ENCODE peak calls at places on chromosomes 7 and 10, in four cellular contexts. One of them, this sample, is unnamed. For H3K36me3 and H3K4me1, the result is how much of the 10 kb centered on the place peaks cover.

GRCh38 chr7:157440346-157441022 is 103.7 kb downstream of the DNAJB6 start:
- DNase-seq in neural progenitor cell: no peak
- DNase-seq in keratinocyte: no peak
- DNase-seq in OCI-LY7: peak
- DNase-seq in this sample: no peak

GRCh38 chr7:128793184-128793552 is 1.4 kb downstream of the CCDC136 start:
- DNase-seq in OCI-LY7: no peak
- DNase-seq in keratinocyte: no peak
- DNase-seq in neural progenitor cell: no peak
- DNase-seq in this sample: no peak

GRCh38 chr10:119316729-119317097 is 109.3 kb downstream of the GRK5 start:
- DNase-seq in OCI-LY7: no peak
- DNase-seq in neural progenitor cell: no peak
- DNase-seq in keratinocyte: no peak
- DNase-seq in this sample: peak

GRCh38 chr10:101897633-101898032 is 54.0 kb upstream of the KCNIP2 start:
- DNase-seq in neural progenitor cell: no peak
- DNase-seq in keratinocyte: no peak
- DNase-seq in OCI-LY7: no peak
- DNase-seq in this sample: peak

GRCh38 chr10:96656839-96657238 is 63.5 kb downstream of the PIK3AP1 start:
- DNase-seq in OCI-LY7: no peak
- DNase-seq in neural progenitor cell: no peak
- DNase-seq in keratinocyte: no peak
- DNase-seq in this sample: no peak

GRCh38 chr10:133225707-133226191 is 4.3 kb upstream of the UTF1 start:
- DNase-seq in keratinocyte: no peak
- DNase-seq in OCI-LY7: no peak
- DNase-seq in neural progenitor cell: no peak
- DNase-seq in this sample: no peak

GRCh38 chr7:10662982-10663884 is 310.4 kb upstream of the PHF14 start:
- DNase-seq in OCI-LY7: no peak
- DNase-seq in keratinocyte: no peak
- DNase-seq in neural progenitor cell: no peak
- DNase-seq in this sample: no peak

GRCh38 chr7:65927489-65928448 is 54.2 kb downstream of the GUSB start:
- DNase-seq in OCI-LY7: no peak
- DNase-seq in neural progenitor cell: no peak
- DNase-seq in keratinocyte: no peak
- DNase-seq in this sample: no peak

GRCh38 chr7:120274899-120275298 is 1.9 kb downstream of the KCND2 start:
- DNase-seq in OCI-LY7: no peak
- DNase-seq in neural progenitor cell: no peak
- DNase-seq in keratinocyte: no peak
- DNase-seq in this sample: no peak

GRCh38 chr7:107253599-107253998 is 84.8 kb downstream of the HBP1 start:
- DNase-seq in keratinocyte: no peak
- DNase-seq in OCI-LY7: no peak
- DNase-seq in neural progenitor cell: no peak
- DNase-seq in this sample: no peak

GRCh38 chr10:69814251-69814650 is 12.5 kb downstream of the COL13A1 start:
- DNase-seq in OCI-LY7: no peak
- DNase-seq in neural progenitor cell: no peak
- DNase-seq in keratinocyte: no peak
- DNase-seq in this sample: no peak

GRCh38 chr7:41024126-41024525 is 678.8 kb downstream of the INHBA start:
- DNase-seq in keratinocyte: no peak
- DNase-seq in neural progenitor cell: no peak
- DNase-seq in OCI-LY7: no peak
- DNase-seq in this sample: peak

GRCh38 chr10:60372436-60372835 is 17.2 kb downstream of the ANK3 start:
- DNase-seq in OCI-LY7: no peak
- DNase-seq in keratinocyte: no peak
- DNase-seq in neural progenitor cell: no peak
- DNase-seq in this sample: no peak

GRCh38 chr10:61503051-61503450 is 49.9 kb upstream of the TMEM26 start:
- DNase-seq in neural progenitor cell: no peak
- DNase-seq in keratinocyte: no peak
- DNase-seq in OCI-LY7: no peak
- DNase-seq in this sample: peak

GRCh38 chr10:122419016-122419415 is 35.4 kb upstream of the ARMS2 start:
- DNase-seq in keratinocyte: no peak
- DNase-seq in OCI-LY7: no peak
- DNase-seq in neural progenitor cell: no peak
- DNase-seq in this sample: no peak

GRCh38 chr10:122421747-122422146 is 32.7 kb upstream of the ARMS2 start:
- DNase-seq in OCI-LY7: no peak
- DNase-seq in keratinocyte: no peak
- DNase-seq in neural progenitor cell: no peak
- DNase-seq in this sample: no peak

GRCh38 chr10:122421054-122421625 is 33.3 kb upstream of the ARMS2 start:
- DNase-seq in keratinocyte: peak
- DNase-seq in neural progenitor cell: no peak
- DNase-seq in OCI-LY7: no peak
- DNase-seq in this sample: no peak

GRCh38 chr10:122420624-122421007 is 33.8 kb upstream of the ARMS2 start:
- DNase-seq in OCI-LY7: no peak
- DNase-seq in neural progenitor cell: no peak
- DNase-seq in keratinocyte: no peak
- DNase-seq in this sample: no peak

DNA sequence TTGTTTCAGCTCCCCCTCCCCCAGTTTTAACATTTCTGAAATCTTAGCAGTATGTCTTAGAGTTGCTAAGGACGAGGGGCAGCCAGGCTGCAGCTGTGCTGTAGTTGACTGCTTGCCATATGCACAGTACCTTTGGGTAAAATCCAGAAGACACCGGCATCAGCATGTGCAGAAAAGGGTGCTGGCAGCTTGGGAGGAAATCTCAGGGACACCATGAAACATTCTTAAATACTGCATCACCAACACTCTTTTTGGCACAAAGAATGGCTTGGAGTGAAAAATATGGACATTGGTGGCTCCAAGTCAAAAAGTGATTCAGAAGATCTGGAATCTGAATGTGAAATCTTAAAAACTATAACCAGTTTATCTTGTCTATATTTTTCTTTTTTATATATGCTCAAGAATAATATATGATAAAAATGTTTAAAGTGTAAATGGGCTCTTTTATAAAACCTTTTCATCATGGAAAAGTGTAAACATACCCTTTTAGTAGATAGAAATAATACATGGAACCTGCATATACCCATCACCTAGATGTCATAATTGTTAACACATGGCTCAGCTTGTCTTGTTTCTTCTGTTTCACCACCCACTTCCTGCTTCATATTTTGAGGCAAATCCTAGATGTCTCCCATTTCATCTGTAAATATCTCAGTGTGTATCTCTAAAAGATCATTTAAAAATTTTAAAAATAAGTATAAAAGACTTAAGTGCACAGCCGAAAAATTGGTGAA is 34.4 kb upstream of the ARMS2 start:
- DNase-seq in neural progenitor cell: no peak
- DNase-seq in keratinocyte: peak
- DNase-seq in OCI-LY7: no peak
- DNase-seq in this sample: peak
- H3K4me2 ChIP-seq in neural progenitor cell: no peak
- H3K4me2 ChIP-seq in keratinocyte: peak
- H3K4me2 ChIP-seq in OCI-LY7: no peak
- H3K4me2 ChIP-seq in this sample: no peak

GRCh38 chr10:80503584-80504157 is 34.0 kb upstream of the SH2D4B start:
- DNase-seq in keratinocyte: no peak
- DNase-seq in neural progenitor cell: peak
- DNase-seq in OCI-LY7: no peak
- DNase-seq in this sample: no peak

GRCh38 chr10:80504158-80504811 is 33.4 kb upstream of the SH2D4B start:
- DNase-seq in OCI-LY7: no peak
- DNase-seq in neural progenitor cell: no peak
- DNase-seq in keratinocyte: no peak
- DNase-seq in this sample: no peak

GRCh38 chr10:80506189-80506575 is 31.5 kb upstream of the SH2D4B start:
- DNase-seq in keratinocyte: no peak
- DNase-seq in neural progenitor cell: no peak
- DNase-seq in OCI-LY7: no peak
- DNase-seq in this sample: peak

GRCh38 chr10:80506836-80507483 is 30.7 kb upstream of the SH2D4B start:
- DNase-seq in OCI-LY7: no peak
- DNase-seq in neural progenitor cell: no peak
- DNase-seq in keratinocyte: no peak
- DNase-seq in this sample: no peak

DNA sequence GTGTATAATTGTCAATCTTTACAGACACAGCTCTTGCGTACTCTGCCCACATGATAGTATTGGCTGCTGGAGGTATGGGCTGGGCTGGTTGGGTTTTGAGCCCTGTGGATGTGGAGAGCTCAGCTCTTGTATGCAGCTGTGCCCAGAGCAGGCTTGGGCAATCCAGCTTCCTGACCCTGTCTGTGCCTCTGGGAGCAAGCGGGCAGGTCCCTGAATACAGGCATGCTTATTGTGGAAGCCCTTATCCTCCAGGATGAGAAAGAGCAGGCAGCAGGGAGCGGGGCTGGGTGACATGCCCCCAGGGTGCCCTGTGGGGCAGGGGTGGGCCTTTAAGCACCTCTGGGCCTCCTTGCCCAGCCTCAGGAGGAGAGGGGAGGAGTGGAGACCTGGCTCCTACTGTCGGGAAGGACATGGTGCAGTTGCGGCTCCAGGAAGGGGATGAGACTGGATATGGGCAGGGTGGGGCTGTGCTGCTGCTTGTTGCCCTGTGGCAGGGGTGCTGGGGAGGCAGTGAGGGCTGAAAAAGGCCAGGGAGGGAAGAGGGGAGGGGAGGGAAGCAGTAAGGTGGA is 32.7 kb upstream of the SH2D4B start:
- DNase-seq in neural progenitor cell: no peak
- DNase-seq in OCI-LY7: no peak
- DNase-seq in keratinocyte: no peak
- DNase-seq in this sample: no peak
- H3K36me3 ChIP-seq in neural progenitor cell: under half
- H3K36me3 ChIP-seq in OCI-LY7: under half
- H3K36me3 ChIP-seq in keratinocyte: under half
- H3K36me3 ChIP-seq in this sample: under half

DNA sequence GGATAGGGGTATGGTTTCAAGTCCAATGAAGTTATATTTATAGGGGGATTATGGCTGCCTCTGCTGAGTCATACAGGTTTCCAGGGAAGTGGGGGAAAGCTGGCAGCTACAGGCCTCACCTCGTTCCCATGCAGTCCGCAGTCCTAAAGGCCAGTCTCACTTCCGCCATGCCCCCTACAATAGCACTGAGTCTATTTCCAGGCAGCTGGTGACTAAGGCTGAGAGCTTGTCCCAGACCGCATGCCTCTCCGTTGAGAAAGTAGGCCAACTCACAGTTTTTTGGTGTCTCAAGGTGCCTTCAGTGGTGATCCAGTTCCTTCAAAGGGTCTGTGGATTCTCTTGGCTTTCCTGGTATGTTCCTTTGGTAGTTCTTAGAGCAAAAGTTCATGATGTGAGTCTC is 203.9 kb upstream of the GLI3 start:
- DNase-seq in keratinocyte: no peak
- DNase-seq in neural progenitor cell: no peak
- DNase-seq in OCI-LY7: no peak
- DNase-seq in this sample: no peak
- H3K4me1 ChIP-seq in keratinocyte: under half
- H3K4me1 ChIP-seq in neural progenitor cell: under half
- H3K4me1 ChIP-seq in OCI-LY7: under half
- H3K4me1 ChIP-seq in this sample: under half

GRCh38 chr10:107918171-107918570 is 753.7 kb upstream of the SORCS1 start:
- DNase-seq in keratinocyte: no peak
- DNase-seq in OCI-LY7: no peak
- DNase-seq in neural progenitor cell: no peak
- DNase-seq in this sample: no peak

GRCh38 chr10:107915277-107915634 is 750.8 kb upstream of the SORCS1 start:
- DNase-seq in keratinocyte: no peak
- DNase-seq in OCI-LY7: no peak
- DNase-seq in neural progenitor cell: peak
- DNase-seq in this sample: peak

GRCh38 chr10:107914450-107915276 is 750.2 kb upstream of the SORCS1 start:
- DNase-seq in neural progenitor cell: peak
- DNase-seq in keratinocyte: no peak
- DNase-seq in OCI-LY7: no peak
- DNase-seq in this sample: no peak

GRCh38 chr10:107913317-107914294 is 749.1 kb upstream of the SORCS1 start:
- DNase-seq in keratinocyte: no peak
- DNase-seq in OCI-LY7: no peak
- DNase-seq in neural progenitor cell: peak
- DNase-seq in this sample: no peak
- H3K4me2 ChIP-seq in keratinocyte: no peak
- H3K4me2 ChIP-seq in OCI-LY7: no peak
- H3K4me2 ChIP-seq in neural progenitor cell: peak
- H3K4me2 ChIP-seq in this sample: peak

GRCh38 chr10:12164085-12164484 is 31.6 kb downstream of the NUDT5 start:
- DNase-seq in keratinocyte: no peak
- DNase-seq in neural progenitor cell: no peak
- DNase-seq in OCI-LY7: no peak
- DNase-seq in this sample: no peak

GRCh38 chr10:12160664-12161063 is 31.2 kb downstream of the SEC61A2 start:
- DNase-seq in keratinocyte: no peak
- DNase-seq in neural progenitor cell: no peak
- DNase-seq in OCI-LY7: no peak
- DNase-seq in this sample: no peak

GRCh38 chr10:12162927-12163326 is 32.8 kb downstream of the NUDT5 start:
- DNase-seq in neural progenitor cell: no peak
- DNase-seq in keratinocyte: no peak
- DNase-seq in OCI-LY7: no peak
- DNase-seq in this sample: no peak

GRCh38 chr10:12165992-12166775 is 29.5 kb downstream of the NUDT5 start:
- DNase-seq in neural progenitor cell: no peak
- DNase-seq in OCI-LY7: no peak
- DNase-seq in keratinocyte: no peak
- DNase-seq in this sample: no peak

DNA sequence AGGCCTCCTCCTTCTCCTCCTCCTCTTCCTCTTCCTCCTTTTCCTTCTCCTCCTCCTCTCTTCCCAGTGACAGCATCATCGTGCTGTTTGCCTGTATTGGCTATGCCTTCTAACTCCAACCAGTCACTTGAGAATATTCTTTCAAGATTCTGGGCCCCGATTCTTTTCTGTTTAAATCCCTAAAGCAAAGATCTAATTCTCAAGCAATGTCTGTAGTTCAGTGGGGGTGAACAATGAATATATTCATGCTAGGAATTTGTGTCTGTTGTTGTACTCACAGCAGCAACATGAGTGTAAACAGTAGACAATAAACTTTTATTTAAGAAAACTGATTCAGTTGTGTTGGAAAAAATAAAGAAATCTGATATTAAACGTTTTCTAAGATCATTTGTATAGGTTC is 30.7 kb downstream of the NUDT5 start:
- DNase-seq in OCI-LY7: no peak
- DNase-seq in neural progenitor cell: no peak
- DNase-seq in keratinocyte: no peak
- DNase-seq in this sample: no peak
- H3K36me3 ChIP-seq in OCI-LY7: half or more
- H3K36me3 ChIP-seq in neural progenitor cell: under half
- H3K36me3 ChIP-seq in keratinocyte: under half
- H3K36me3 ChIP-seq in this sample: under half